ENCODE peak calls at places on chromosomes 4 and X, in six cellular contexts. R is testis, D is Peyer's patch, M is cardiac muscle cell, N is bronchial epithelial cell, L is GM12878. T is an unnamed sample. For H3K27me3, the result is how much of the 10 kb centered on the place peaks cover.

GRCh38 chrX:104270916-104271512 is 16.3 kb upstream of the ESX1 start:
- DNase-seq in D (peak), N (peak), R (peak), L (no peak), M (peak), T (no peak)

GRCh38 chrX:29690061-29690460 is 525.3 kb upstream of the MAGEB2 start:
- DNase-seq in D (no peak), L (no peak), N (no peak), R (no peak), M (peak), T (no peak)

GRCh38 chr4:8350841-8351461 is 81.4 kb downstream of the HTRA3 start:
- DNase-seq in D (peak), M (no peak), N (no peak), R (no peak), L (no peak), T (no peak)

GRCh38 chr4:93828332-93828829 is at the start of gene ATOH1:
- DNase-seq in M (no peak), R (peak), L (no peak), D (peak), N (peak), T (no peak)

GRCh38 chr4:35934370-35934981 is 309.8 kb downstream of the ARAP2 start:
- DNase-seq in R (no peak), M (peak), L (peak), D (no peak), N (peak), T (peak)

GRCh38 chrX:154457491-154458115 is 478 bp upstream of the PLXNA3 start:
- DNase-seq in N (peak), L (no peak), D (peak), R (peak), M (no peak), T (peak)

GRCh38 chr4:108416831-108417230 is 203.5 kb upstream of the RPL34 start:
- DNase-seq in D (no peak), L (no peak), N (no peak), M (no peak), R (no peak), T (no peak)

GRCh38 chrX:17500145-17500579 is 125.2 kb downstream of the NHS start:
- DNase-seq in N (peak), M (peak), D (peak), L (no peak), R (peak), T (no peak)

GRCh38 chr4:56575820-56576429 is 70.3 kb downstream of the ARL9 start:
- DNase-seq in N (peak), R (no peak), L (no peak), D (no peak), M (peak), T (no peak)

GRCh38 chr4:165974647-165975335 is 101.8 kb downstream of the TLL1 start:
- DNase-seq in D (no peak), N (peak), L (no peak), R (no peak), M (peak), T (no peak)

GRCh38 chr4:153218961-153219360 is 14.7 kb downstream of the TRIM2 start:
- DNase-seq in M (no peak), D (no peak), L (no peak), N (peak), R (no peak), T (no peak)

GRCh38 chr4:140187316-140187695 is 33.3 kb upstream of the MAML3 start:
- DNase-seq in R (no peak), L (no peak), D (no peak), N (peak), M (no peak), T (no peak)

GRCh38 chrX:150842198-150842553 is 56.3 kb downstream of the CD99L2 start:
- DNase-seq in D (no peak), M (no peak), N (no peak), R (no peak), L (no peak), T (no peak)

GRCh38 chr4:1927675-1928074 is 56.5 kb downstream of the NSD2 start:
- DNase-seq in N (no peak), D (no peak), R (no peak), L (no peak), M (peak), T (no peak)

GRCh38 chr4:156154978-156155377 is 201.3 kb upstream of the CTSO start:
- DNase-seq in R (no peak), D (no peak), M (peak), L (no peak), N (peak), T (no peak)

GRCh38 chr4:134666640-134667039 is 465.1 kb upstream of the PABPC4L start:
- DNase-seq in L (no peak), M (no peak), D (no peak), R (no peak), N (no peak), T (no peak)

GRCh38 chrX:109773374-109773773 is 40.3 kb upstream of the ACSL4 start:
- DNase-seq in D (no peak), R (no peak), L (no peak), N (no peak), M (no peak), T (peak)

GRCh38 chr4:24988776-24989175 is 42.0 kb downstream of the LGI2 start:
- DNase-seq in R (peak), M (peak), N (peak), D (no peak), L (no peak), T (no peak)

GRCh38 chrX:150062292-150063137 is 124.2 kb upstream of the EOLA2 start:
- DNase-seq in D (no peak), M (peak), R (no peak), L (no peak), N (peak), T (no peak)

GRCh38 chr4:153616005-153616555 is 68.0 kb upstream of the TLR2 start:
- DNase-seq in N (no peak), L (no peak), D (no peak), R (no peak), M (no peak), T (no peak)

GRCh38 chr4:3709846-3710441 is 56.2 kb upstream of the ADRA2C start:
- DNase-seq in N (no peak), R (peak), M (no peak), D (no peak), L (no peak), T (no peak)

GRCh38 chr4:67371563-67371962 is 173.7 kb downstream of the CENPC start:
- DNase-seq in D (no peak), N (no peak), R (no peak), L (no peak), M (peak), T (no peak)

GRCh38 chrX:129642641-129643040 is 12.1 kb downstream of the APLN start:
- DNase-seq in L (no peak), D (peak), N (peak), R (peak), M (peak), T (no peak)

GRCh38 chr4:16860506-16860905 is 37.9 kb downstream of the LDB2 start:
- DNase-seq in L (no peak), D (no peak), N (peak), R (no peak), M (peak), T (no peak)

GRCh38 chrX:34810364-34810763 is 132.2 kb upstream of the FAM47B start:
- DNase-seq in R (no peak), M (peak), D (no peak), L (no peak), N (peak), T (no peak)

GRCh38 chr4:123249821-123250220 is 146.8 kb upstream of the SPRY1 start:
- DNase-seq in R (no peak), L (no peak), M (no peak), D (no peak), N (no peak), T (no peak)

GRCh38 chr4:13703096-13703495 is 75.6 kb upstream of the BOD1L1 start:
- DNase-seq in D (no peak), R (no peak), N (no peak), M (no peak), L (no peak), T (no peak)

GRCh38 chr4:92359481-92359880 is 55.7 kb downstream of the GRID2 start:
- DNase-seq in N (no peak), L (no peak), R (no peak), D (no peak), M (no peak), T (no peak)

GRCh38 chr4:95549246-95550138 is 719 bp upstream of the UNC5C start:
- DNase-seq in D (peak), R (peak), L (peak), M (peak), N (no peak), T (peak)

GRCh38 chrX:22171287-22172060 is 101.2 kb upstream of the CBLL2 start:
- DNase-seq in D (no peak), N (peak), M (no peak), L (no peak), R (no peak), T (no peak)

GRCh38 chr4:170278481-170278880 is 188.7 kb upstream of the AADAT start:
- DNase-seq in M (no peak), L (no peak), R (no peak), N (peak), D (no peak), T (no peak)

GRCh38 chr4:144645621-144646522 is at the start of gene HHIP:
- DNase-seq in R (peak), N (no peak), M (peak), L (no peak), D (peak), T (peak)

GRCh38 chr4:106502106-106502699 is 133.6 kb upstream of the GIMD1 start:
- DNase-seq in R (peak), L (no peak), D (peak), N (peak), M (peak), T (no peak)

GRCh38 chrX:136475236-136475635 is 12.5 kb upstream of the BRS3 start:
- DNase-seq in R (no peak), D (no peak), L (no peak), N (no peak), M (no peak), T (no peak)

GRCh38 chr4:113555868-113556267 is 205.7 kb downstream of the CAMK2D start:
- DNase-seq in D (no peak), L (no peak), N (no peak), R (no peak), M (peak), T (no peak)

GRCh38 chr4:130689182-130689581 is 1593.2 kb downstream of the C4orf33 start:
- DNase-seq in R (no peak), L (no peak), D (no peak), M (no peak), N (no peak), T (no peak)

GRCh38 chr4:6032249-6033244 is 14.3 kb upstream of the C4orf50 start:
- DNase-seq in R (no peak), D (no peak), N (no peak), L (no peak), M (no peak), T (no peak)
- TF ChIP-seq CTCF in R (no peak), D (no peak), N (no peak), L (peak), M (no peak), T (no peak)

GRCh38 chr4:110622841-110623709 is at the start of gene PITX2:
- DNase-seq in N (peak), D (peak), L (no peak), M (peak), R (peak), T (no peak)
- H3K27me3 ChIP-seq in N (half or more), D (under half), L (under half), M (half or more), R (under half), T (under half)

GRCh38 chr4:41994461-41994860 is 4.1 kb downstream of the SLC30A9 start:
- DNase-seq in R (no peak), D (no peak), L (no peak), N (no peak), M (no peak), T (no peak)

GRCh38 chr4:41990029-41990382 is 324 bp upstream of the SLC30A9 start:
- DNase-seq in D (no peak), N (peak), M (peak), R (no peak), L (no peak), T (no peak)

GRCh38 chr4:41990383-41991111 is at the start of gene SLC30A9:
- DNase-seq in R (peak), N (peak), L (peak), D (peak), M (peak), T (peak)

GRCh38 chr4:41992967-41993857 is 2.9 kb downstream of the SLC30A9 start:
- DNase-seq in L (no peak), D (no peak), M (no peak), R (no peak), N (no peak), T (no peak)

DNA sequence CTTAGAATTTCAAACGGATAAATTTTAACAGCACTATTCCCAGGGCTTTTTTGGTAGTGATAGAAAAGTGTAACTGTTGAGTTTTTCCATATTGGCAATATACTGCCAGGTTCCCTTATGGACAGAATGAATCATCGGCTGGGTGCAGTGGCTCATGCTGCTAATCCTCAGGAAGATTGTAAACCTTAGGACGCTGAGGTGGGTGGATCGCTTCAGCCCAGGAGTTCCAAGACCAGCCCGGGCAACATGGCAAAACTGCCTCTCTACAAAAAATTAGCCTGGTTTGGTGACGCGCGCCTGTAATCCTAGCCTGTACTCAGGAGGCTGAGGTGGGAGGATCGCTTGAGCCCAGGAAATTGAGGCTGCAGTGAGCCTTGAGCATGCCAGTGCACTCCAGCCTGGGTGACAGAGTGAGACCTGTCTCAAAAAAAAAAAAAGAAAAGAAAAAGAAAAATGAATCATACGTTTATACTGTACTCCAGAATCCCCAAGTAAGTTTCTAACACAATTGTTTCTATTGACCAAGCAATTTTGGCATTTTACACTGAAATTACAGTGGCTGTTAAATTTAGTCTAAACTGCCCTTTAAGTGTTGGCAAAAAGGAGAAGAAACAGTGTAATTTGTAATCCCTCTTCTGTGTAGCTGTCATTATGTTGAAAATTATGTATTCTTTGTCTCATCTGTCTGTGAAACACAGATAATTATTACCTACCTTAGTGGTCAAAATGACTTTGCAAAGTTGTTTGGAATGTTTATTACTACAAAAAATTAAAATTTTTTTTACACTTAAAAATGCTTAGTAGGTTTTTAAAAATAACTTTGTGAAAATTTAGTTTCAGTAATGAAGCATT is 1.8 kb downstream of the SLC30A9 start:
- DNase-seq in N (peak), D (no peak), L (no peak), M (peak), R (no peak), T (no peak)
- H3K4me3 ChIP-seq in N (no peak), D (peak), L (peak), M (peak), R (no peak), T (peak)

DNA sequence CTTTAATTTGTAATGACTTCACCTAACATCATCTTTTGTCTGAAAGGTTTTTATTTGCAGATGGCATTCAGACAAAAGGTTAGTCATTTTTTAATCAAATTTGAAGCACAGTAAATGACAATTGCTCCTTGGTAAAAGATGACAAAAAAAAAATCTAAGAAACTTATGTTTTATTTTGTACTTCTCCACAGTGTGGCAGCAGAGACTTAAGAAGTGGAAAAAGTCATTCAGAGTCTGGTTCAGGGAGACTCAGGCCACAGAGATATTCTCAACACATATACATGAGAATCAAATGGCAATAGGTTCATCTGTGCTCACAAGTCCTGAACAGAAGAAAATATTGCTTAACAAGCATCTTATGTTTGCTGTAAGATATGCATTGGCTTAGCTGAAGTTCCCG is 436.2 kb downstream of the KCNIP4 start:
- DNase-seq in L (no peak), N (peak), R (peak), D (no peak), M (peak), T (no peak)
- TF ChIP-seq CTCF in L (peak), N (peak), R (no peak), D (peak), M (peak), T (peak)

DNA sequence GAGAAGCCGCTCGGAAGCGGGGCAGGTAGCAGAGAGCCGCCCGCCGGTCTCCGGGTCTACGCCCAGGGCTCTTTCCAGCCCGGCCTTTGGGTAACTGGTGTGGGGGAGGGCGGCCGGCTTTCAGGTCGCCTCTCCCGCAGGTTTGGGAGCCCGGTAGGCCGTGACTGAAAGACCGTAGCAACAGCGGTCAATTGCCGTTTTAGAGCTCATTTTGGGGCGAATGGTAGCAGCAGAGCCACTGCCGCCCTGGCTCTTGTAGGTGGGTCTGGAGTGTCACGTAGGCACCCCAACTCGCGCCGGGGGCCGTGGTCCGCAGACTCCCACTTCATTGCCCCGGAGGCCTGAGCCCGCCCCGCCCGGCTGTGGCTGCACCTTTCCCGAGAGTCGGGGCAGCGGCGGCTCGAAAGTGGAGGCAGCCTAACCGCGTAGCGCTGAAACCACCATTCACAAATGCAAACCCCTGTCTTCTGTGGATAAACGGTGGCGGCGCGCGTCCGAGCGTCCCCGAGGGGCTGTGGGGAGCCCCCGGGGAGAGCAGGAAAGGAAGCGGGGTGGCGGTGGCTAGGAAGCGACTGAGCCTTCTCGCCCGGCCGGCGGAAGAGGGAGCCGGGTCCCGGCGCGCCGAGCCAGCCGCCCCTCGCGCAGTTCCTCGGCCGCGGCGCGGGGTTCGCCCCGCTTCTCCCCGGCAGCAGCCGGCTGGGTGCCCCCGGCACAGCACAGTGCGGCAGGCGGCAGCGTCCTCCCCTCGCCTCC is 2185.1 kb upstream of the TENM3 start:
- DNase-seq in N (no peak), D (peak), R (peak), M (peak), L (no peak), T (peak)
- H3K27me3 ChIP-seq in N (under half), D (under half), R (under half), M (half or more), L (under half), T (under half)

GRCh38 chr4:79585834-79586233 is 177.8 kb upstream of the GK2 start:
- DNase-seq in M (no peak), L (no peak), N (no peak), R (no peak), D (no peak), T (no peak)
- H3K4me3 ChIP-seq in M (no peak), L (no peak), N (no peak), R (no peak), D (no peak), T (no peak)

DNA sequence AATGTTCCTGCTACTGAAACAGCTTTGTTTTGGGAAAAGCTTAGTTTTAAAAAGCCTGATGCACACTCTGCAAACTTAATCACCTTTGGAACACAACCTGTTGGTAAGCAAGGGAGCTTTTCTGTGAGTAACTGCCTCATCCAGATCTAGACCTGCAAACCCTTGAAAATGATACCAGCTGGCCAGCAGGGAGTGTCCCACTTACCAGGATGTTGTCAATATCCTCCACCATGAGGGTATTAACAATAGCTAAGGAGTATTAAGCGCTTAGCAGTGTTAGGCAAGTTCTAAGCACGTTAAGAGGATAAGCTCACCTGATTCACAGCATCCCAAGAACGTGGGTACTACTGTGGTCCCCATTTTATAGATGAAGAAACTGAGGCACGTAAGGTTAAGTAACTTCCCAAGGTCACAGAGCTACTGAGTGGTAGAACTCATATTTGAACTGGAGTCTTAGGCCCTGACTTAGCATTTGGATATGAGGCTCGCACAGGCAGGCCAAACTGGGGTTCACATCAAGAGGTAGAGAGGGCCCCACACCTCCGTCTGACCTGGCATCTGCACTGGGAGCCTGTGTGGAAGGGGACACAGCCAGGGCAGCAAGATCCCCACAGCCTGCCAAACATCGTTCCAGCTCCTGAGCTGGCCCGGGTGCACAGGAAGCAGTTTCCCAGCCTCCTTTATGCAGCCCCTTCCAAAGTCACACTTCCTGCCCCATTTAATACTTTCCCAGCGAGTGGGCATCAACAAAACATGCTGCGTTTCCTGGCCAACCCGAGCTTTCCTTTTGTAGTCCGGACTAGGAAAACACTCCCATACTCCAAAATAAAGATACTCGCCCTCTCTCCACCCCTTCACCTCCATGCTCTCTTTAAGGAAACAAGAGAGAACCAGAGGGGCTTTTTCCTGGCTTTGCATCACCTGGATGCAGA is 32.6 kb downstream of the IRF2 start:
- DNase-seq in L (no peak), R (no peak), D (no peak), N (no peak), M (peak), T (no peak)
- TF ChIP-seq CTCF in L (no peak), R (no peak), D (no peak), N (no peak), M (no peak), T (no peak)

DNA sequence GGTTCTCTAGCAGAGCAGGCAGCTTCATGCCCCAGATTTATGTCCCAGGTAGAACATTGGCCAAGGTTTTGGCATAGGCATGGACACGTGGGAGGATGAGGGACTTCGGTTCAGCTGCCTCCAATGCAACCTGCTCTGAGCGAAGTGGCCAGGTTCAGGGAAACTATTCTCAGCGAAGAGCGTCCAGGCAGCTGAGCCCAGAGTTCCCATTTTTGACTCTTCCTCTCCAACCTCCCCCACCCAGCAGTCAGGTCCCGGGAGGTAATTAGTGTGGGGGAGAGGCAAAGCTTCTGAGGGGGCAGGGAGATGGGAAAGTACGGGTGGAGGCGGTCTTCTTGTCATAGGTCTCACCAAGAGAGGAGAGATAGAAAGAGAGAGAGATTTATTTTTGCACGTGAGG is 1.0 kb downstream of the GABRA4 start:
- DNase-seq in D (no peak), M (no peak), N (no peak), R (no peak), L (no peak), T (no peak)
- H3K27me3 ChIP-seq in D (under half), M (half or more), N (under half), R (under half), L (under half), T (under half)